ENCODE peak calls at places on chromosomes 6 and 20, in ten cellular contexts. D is HepG2; R is stimulated activated CD8-positive, alpha-beta memory T cell treated with anti-CD3 and anti-CD28 coated beads, Interleukin-15, amount 100 ng/mL, for 24 hours; U is hepatocyte; F is activated naive CD8-positive, alpha-beta T cell treated with anti-CD3 and anti-CD28 coated beads, Interleukin-2, amount 50 U/mL, for 24 hours; E is HTR-8/SVneo; H is mesothelial cell of epicardium; N is H54; Q is activated CD4-positive, alpha-beta T cell treated with anti-CD3 and anti-CD28 coated beads for 48 hours; B is prostate gland. V is an unnamed sample.
A peak's percentile ranks its signal among the peaks of the same experiment; 100 is the strongest.

GRCh38 chr20:49276201-49276894 is 1.5 kb downstream of the ZNFX1 start:
- DNase-seq in D (no peak), F (peak; percentile 61), H (no peak), B (no peak), R (no peak), E (peak; percentile 75), Q (peak; percentile 63), N (peak; percentile 41), U (peak; percentile 25), V (no peak)

GRCh38 chr6:140988780-140989179 is 1143.9 kb upstream of the GJE1 start:
- DNase-seq in D (no peak), H (no peak), R (no peak), E (no peak), Q (no peak), N (no peak), F (no peak), U (no peak), B (no peak), V (no peak)

GRCh38 chr20:10641467-10641866 is 32.3 kb downstream of the JAG1 start:
- DNase-seq in R (no peak), F (no peak), N (no peak), Q (no peak), H (no peak), B (no peak), U (no peak), D (no peak), E (no peak), V (no peak)

GRCh38 chr20:19944772-19945459 is 72.2 kb upstream of the NAA20 start:
- DNase-seq in H (no peak), B (no peak), F (peak; percentile 23), D (no peak), E (no peak), N (no peak), R (no peak), U (no peak), Q (peak; percentile 63), V (no peak)

GRCh38 chr6:136791296-136792065 is 796 bp downstream of the MAP3K5 start:
- DNase-seq in H (no peak), E (no peak), N (no peak), B (peak; percentile 73), Q (peak; percentile 61), F (peak; percentile 47), U (peak; percentile 71), D (no peak), R (no peak), V (no peak)

GRCh38 chr20:53177687-53178086 is 205.5 kb downstream of the TSHZ2 start:
- DNase-seq in D (no peak), B (no peak), U (no peak), E (no peak), F (no peak), Q (no peak), R (no peak), H (no peak), N (no peak), V (no peak)

GRCh38 chr20:50283370-50283769 is 92.7 kb downstream of the CEBPB start:
- DNase-seq in H (no peak), N (no peak), Q (no peak), B (no peak), R (no peak), U (no peak), E (no peak), D (no peak), F (no peak), V (no peak)

GRCh38 chr20:25584905-25585704 is at the start of gene NINL:
- DNase-seq in B (peak; percentile 49), R (no peak), U (peak; percentile 91), F (peak; percentile 55), H (peak; percentile 69), N (peak; percentile 67), D (peak; percentile 82), Q (peak; percentile 58), E (peak; percentile 69), V (peak; percentile 89)

GRCh38 chr20:46062621-46063020 is 27.1 kb downstream of the NCOA5 start:
- DNase-seq in U (no peak), H (no peak), D (no peak), N (no peak), Q (no peak), R (no peak), F (no peak), E (no peak), B (no peak), V (no peak)

GRCh38 chr6:140636237-140636636 is 1261.8 kb upstream of the CITED2 start:
- DNase-seq in Q (no peak), R (no peak), H (no peak), B (no peak), U (no peak), N (no peak), F (no peak), E (no peak), D (no peak), V (no peak)

GRCh38 chr20:62168061-62168460 is 14.8 kb upstream of the MTG2 start:
- DNase-seq in B (no peak), F (no peak), H (no peak), R (no peak), D (no peak), N (no peak), U (no peak), Q (no peak), E (no peak), V (no peak)

GRCh38 chr20:58340853-58341252 is 31.3 kb downstream of the RAB22A start:
- DNase-seq in D (no peak), N (no peak), B (no peak), Q (no peak), R (no peak), U (no peak), E (peak; percentile 56), F (no peak), H (no peak), V (no peak)

GRCh38 chr6:95601133-95601532 is 23.8 kb downstream of the MANEA start:
- DNase-seq in Q (no peak), B (no peak), U (no peak), D (no peak), E (no peak), H (no peak), N (no peak), F (no peak), R (no peak), V (no peak)

V was measured in osteocyte.